ENCODE peak calls at places on chromosomes 13 and 19, in nine cellular contexts. O is neuronal stem cell; Z is stimulated activated CD4-positive, alpha-beta T cell treated with anti-CD3 and anti-CD28 coated beads, Interleukin-4, amount 100 ng/mL, for 1 hour; M is heart right ventricle; D is hypothalamus; L is IMR-90; P is AG09309; V is tibial artery; N is NCI-H1105 treated with DMSO at 0.1 percent for 48 hours. Q is an unnamed sample.

GRCh38 chr13:52925775-52926285 is 77.4 kb upstream of the PCDH8 start:
- DNase-seq in M (peak; percentile 23), V (no peak), Z (no peak), P (no peak), O (no peak), D (no peak), L (no peak), N (peak; percentile 88), Q (no peak)

GRCh38 chr19:47020132-47020805 is 632 bp downstream of the NPAS1 start:
- DNase-seq in V (no peak), P (no peak), O (no peak), N (no peak), L (no peak), M (no peak), D (no peak), Z (no peak), Q (no peak)

GRCh38 chr19:30649149-30649548 is 277.0 kb downstream of the ZNF536 start:
- DNase-seq in O (no peak), D (no peak), V (no peak), L (no peak), Z (no peak), P (no peak), M (no peak), N (peak; percentile 13), Q (no peak)

GRCh38 chr13:36787181-36787580 is 31.8 kb upstream of the RFXAP start:
- DNase-seq in L (no peak), V (no peak), D (no peak), M (no peak), Z (no peak), N (no peak), P (no peak), O (no peak), Q (no peak)

GRCh38 chr13:113981611-113982295 is 7.9 kb upstream of the C13orf46 start:
- DNase-seq in Z (no peak), L (no peak), O (no peak), M (no peak), P (no peak), N (no peak), V (peak; percentile 59), D (no peak), Q (no peak)

GRCh38 chr19:41753159-41753558 is 2.2 kb upstream of the CEACAM6 start:
- DNase-seq in O (peak; percentile 14), D (peak; percentile 3), N (peak; percentile 64), M (peak; percentile 47), Z (peak; percentile 84), P (no peak), V (no peak), L (no peak), Q (no peak)

GRCh38 chr13:98842858-98843481 is 90.5 kb upstream of the SLC15A1 start:
- DNase-seq in D (peak; percentile 66), P (peak; percentile 43), O (peak; percentile 68), V (peak; percentile 80), M (peak; percentile 74), N (peak; percentile 63), Z (peak; percentile 71), L (peak; percentile 80), Q (no peak)

GRCh38 chr13:21557995-21558394 is 46.0 kb downstream of the MICU2 start:
- DNase-seq in L (no peak), N (no peak), Z (no peak), V (no peak), O (no peak), D (no peak), M (no peak), P (no peak), Q (peak; percentile 4)

GRCh38 chr19:52749780-52750179 is 14.9 kb upstream of the ZNF611 start:
- DNase-seq in P (no peak), V (no peak), N (no peak), O (no peak), L (no peak), Z (no peak), D (no peak), M (no peak), Q (no peak)

GRCh38 chr19:45171211-45171623 is 6.8 kb downstream of the TRAPPC6A start:
- DNase-seq in P (no peak), V (no peak), N (no peak), L (no peak), D (no peak), M (no peak), O (no peak), Z (peak; percentile 24), Q (no peak)

GRCh38 chr19:39797083-39797482 is 18.4 kb downstream of the LEUTX start:
- DNase-seq in M (no peak), Z (no peak), P (no peak), L (no peak), D (no peak), O (no peak), N (no peak), V (no peak), Q (no peak)

GRCh38 chr13:113793718-113794085 is 34.7 kb downstream of the TMEM255B start:
- DNase-seq in P (no peak), O (no peak), L (no peak), V (peak; percentile 46), N (no peak), M (no peak), Z (no peak), D (no peak), Q (no peak)

GRCh38 chr13:110925023-110925608 is 10.2 kb upstream of the ANKRD10 start:
- DNase-seq in P (no peak), V (no peak), M (no peak), O (no peak), L (no peak), Z (no peak), D (no peak), N (peak; percentile 32), Q (no peak)

GRCh38 chr13:112940236-112940635 is 28.8 kb upstream of the MCF2L start:
- DNase-seq in V (no peak), D (peak; percentile 26), Z (no peak), P (no peak), O (no peak), N (peak; percentile 5), M (no peak), L (no peak), Q (no peak)

GRCh38 chr19:32673573-32673972 is 1.4 kb downstream of the ANKRD27 start:
- DNase-seq in P (no peak), L (no peak), N (no peak), M (no peak), V (no peak), Z (no peak), D (no peak), O (no peak), Q (no peak)

GRCh38 chr19:38417544-38418506 is 8.2 kb downstream of the RASGRP4 start:
- DNase-seq in V (no peak), P (no peak), M (peak; percentile 67), O (peak; percentile 56), N (peak; percentile 46), L (no peak), Z (peak; percentile 59), D (no peak), Q (no peak)

GRCh38 chr19:18332917-18333530 is 7.4 kb upstream of the PGPEP1 start:
- DNase-seq in O (no peak), P (no peak), L (no peak), V (no peak), M (no peak), D (no peak), Z (no peak), N (no peak), Q (no peak)

GRCh38 chr19:15469513-15470297 is 5.4 kb upstream of the RASAL3 start:
- DNase-seq in V (no peak), D (no peak), O (no peak), M (no peak), N (peak; percentile 9), P (no peak), Z (peak; percentile 34), L (no peak), Q (no peak)

GRCh38 chr13:81048026-81048461 is 707.1 kb upstream of the SPRY2 start:
- DNase-seq in D (peak; percentile 3), M (no peak), L (no peak), P (no peak), O (no peak), N (no peak), Z (no peak), V (no peak), Q (no peak)

GRCh38 chr13:87907202-87907601 is 236.0 kb downstream of the SLITRK5 start:
- DNase-seq in P (no peak), Z (no peak), O (no peak), V (no peak), D (no peak), M (no peak), L (no peak), N (no peak), Q (no peak)

GRCh38 chr19:31127132-31127967 is 221.9 kb downstream of the TSHZ3 start:
- DNase-seq in N (no peak), M (no peak), P (peak; percentile 90), V (no peak), D (no peak), O (no peak), Z (no peak), L (peak; percentile 99), Q (peak; percentile 91)

GRCh38 chr13:97566907-97567306 is 132.9 kb downstream of the RAP2A start:
- DNase-seq in M (no peak), D (no peak), Z (no peak), O (no peak), N (no peak), V (no peak), L (no peak), P (no peak), Q (no peak)

Q was measured in GM04503.